ENCODE peak calls at places on chromosome 3, in nine cellular contexts. U is A549, M is breast epithelium, X is neural progenitor cell, V is left ventricle myocardium inferior, P is PC-3, G is spleen, T is cardiac muscle cell, Z is keratinocyte. R is an unnamed sample.

GRCh38 chr3:134630506-134630905 is 20.3 kb downstream of the KY start:
- DNase-seq in G (no peak), V (no peak), T (no peak), P (peak), Z (no peak), X (no peak), M (no peak), U (no peak), R (no peak)

GRCh38 chr3:138078901-138079344 is 36.5 kb downstream of the DZIP1L start:
- DNase-seq in Z (peak), U (peak), V (no peak), X (no peak), G (no peak), M (no peak), T (no peak), P (peak), R (no peak)

GRCh38 chr3:63979093-63979492 is 44.2 kb downstream of the PSMD6 start:
- DNase-seq in P (no peak), M (peak), Z (no peak), G (no peak), U (no peak), V (no peak), X (no peak), T (no peak), R (no peak)

GRCh38 chr3:57755368-57756021 is 614 bp upstream of the SLMAP start:
- DNase-seq in U (peak), M (peak), X (peak), T (peak), P (peak), V (peak), G (peak), Z (peak), R (no peak)

GRCh38 chr3:125366132-125366531 is 9.0 kb downstream of the ZNF148 start:
- DNase-seq in V (no peak), T (no peak), G (no peak), X (no peak), U (no peak), Z (no peak), M (no peak), P (no peak), R (no peak)

GRCh38 chr3:66037986-66038369 is 740 bp downstream of the MAGI1 start:
- DNase-seq in X (peak), Z (no peak), T (peak), V (peak), P (no peak), M (no peak), U (no peak), G (no peak), R (no peak)

GRCh38 chr3:124851905-124852304 is 35.3 kb downstream of the ITGB5 start:
- DNase-seq in T (no peak), U (no peak), X (no peak), Z (no peak), V (no peak), P (no peak), M (no peak), G (no peak), R (no peak)

GRCh38 chr3:62242846-62243245 is 130.5 kb downstream of the FEZF2 start:
- DNase-seq in Z (no peak), M (no peak), U (no peak), X (peak), G (no peak), V (no peak), P (no peak), T (no peak), R (no peak)

GRCh38 chr3:123695731-123696640 is 111.1 kb upstream of the HACD2 start:
- DNase-seq in X (no peak), U (no peak), M (no peak), T (no peak), G (no peak), V (no peak), P (no peak), Z (no peak), R (no peak)

GRCh38 chr3:50322386-50323091 is at the start of gene HYAL2:
- DNase-seq in V (peak), U (no peak), T (no peak), G (peak), P (no peak), X (peak), M (no peak), Z (no peak), R (no peak)

GRCh38 chr3:64229903-64230302 is 4.6 kb upstream of the PRICKLE2 start:
- DNase-seq in M (no peak), P (no peak), X (no peak), T (no peak), V (no peak), G (no peak), Z (no peak), U (no peak), R (no peak)

GRCh38 chr3:170914212-170914611 is 5.8 kb upstream of the EIF5A2 start:
- DNase-seq in P (no peak), X (no peak), G (no peak), U (no peak), Z (no peak), T (no peak), M (no peak), V (no peak), R (no peak)

GRCh38 chr3:4977001-4977888 is 2.0 kb upstream of the BHLHE40 start:
- DNase-seq in X (peak), Z (no peak), M (peak), G (peak), V (peak), U (peak), T (peak), P (peak), R (peak)

GRCh38 chr3:8969246-8969645 is 6.0 kb upstream of the RAD18 start:
- DNase-seq in Z (no peak), P (no peak), V (no peak), U (no peak), X (no peak), T (no peak), M (no peak), G (no peak), R (no peak)

GRCh38 chr3:190381356-190381940 is 6.5 kb upstream of the CLDN16 start:
- DNase-seq in Z (no peak), T (no peak), U (no peak), X (no peak), G (no peak), V (no peak), P (peak), M (no peak), R (no peak)

GRCh38 chr3:3296858-3297430 is 117.5 kb upstream of the CRBN start:
- DNase-seq in G (no peak), M (no peak), X (no peak), T (no peak), U (no peak), V (no peak), P (no peak), Z (no peak), R (no peak)

GRCh38 chr3:30611613-30612421 is 5.4 kb downstream of the TGFBR2 start:
- DNase-seq in G (no peak), M (peak), V (no peak), X (no peak), T (no peak), U (peak), P (peak), Z (peak), R (no peak)

GRCh38 chr3:177281292-177281942 is 84.1 kb upstream of the TBL1XR1 start:
- DNase-seq in G (peak), T (no peak), V (no peak), U (no peak), P (no peak), Z (no peak), X (no peak), M (no peak), R (no peak)

GRCh38 chr3:36900474-36901443 is 44.1 kb downstream of the TRANK1 start:
- DNase-seq in G (no peak), X (no peak), M (no peak), Z (no peak), P (no peak), V (no peak), T (no peak), U (no peak), R (no peak)

GRCh38 chr3:158845748-158846350 is 44.0 kb downstream of the MFSD1 start:
- DNase-seq in T (peak), G (no peak), V (no peak), P (peak), U (peak), Z (no peak), X (peak), M (no peak), R (peak)

GRCh38 chr3:157442729-157443128 is 6.1 kb downstream of the PTX3 start:
- DNase-seq in M (no peak), X (no peak), P (no peak), V (no peak), T (no peak), Z (no peak), G (no peak), U (no peak), R (peak)

GRCh38 chr3:157443873-157444770 is 7.5 kb downstream of the PTX3 start:
- DNase-seq in P (no peak), X (no peak), U (no peak), G (no peak), V (no peak), M (no peak), Z (no peak), T (no peak), R (no peak)

GRCh38 chr3:157447026-157447694 is 10.5 kb downstream of the PTX3 start:
- DNase-seq in T (no peak), Z (no peak), P (peak), X (peak), V (no peak), M (no peak), U (peak), G (no peak), R (no peak)

GRCh38 chr3:157444789-157445188 is 8.1 kb downstream of the PTX3 start:
- DNase-seq in M (no peak), G (no peak), T (no peak), U (no peak), Z (no peak), V (no peak), X (no peak), P (no peak), R (no peak)

DNA sequence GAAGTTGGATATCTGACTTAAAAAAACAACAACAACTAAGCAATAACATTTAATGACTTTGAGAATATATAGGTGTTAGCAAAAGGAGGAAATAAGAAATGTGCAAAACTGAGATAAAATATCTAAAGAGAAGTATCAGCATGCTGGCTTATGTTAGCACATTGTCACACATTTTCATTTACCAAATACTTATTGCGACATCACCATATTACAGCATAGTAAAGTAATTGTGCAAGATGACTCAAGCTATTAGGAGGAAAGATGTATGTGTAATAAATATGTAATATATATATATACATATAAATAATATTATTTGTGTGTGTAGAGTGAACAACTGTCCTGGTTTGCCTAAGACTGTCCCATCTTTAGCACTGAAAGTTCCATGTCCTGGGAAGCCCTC is 9.2 kb downstream of the PTX3 start:
- DNase-seq in V (no peak), Z (no peak), P (peak), U (no peak), G (no peak), X (no peak), T (no peak), M (no peak), R (no peak)
- H3K27ac ChIP-seq in V (no peak), Z (no peak), P (no peak), U (no peak), G (no peak), X (no peak), T (no peak), M (no peak), R (no peak)

DNA sequence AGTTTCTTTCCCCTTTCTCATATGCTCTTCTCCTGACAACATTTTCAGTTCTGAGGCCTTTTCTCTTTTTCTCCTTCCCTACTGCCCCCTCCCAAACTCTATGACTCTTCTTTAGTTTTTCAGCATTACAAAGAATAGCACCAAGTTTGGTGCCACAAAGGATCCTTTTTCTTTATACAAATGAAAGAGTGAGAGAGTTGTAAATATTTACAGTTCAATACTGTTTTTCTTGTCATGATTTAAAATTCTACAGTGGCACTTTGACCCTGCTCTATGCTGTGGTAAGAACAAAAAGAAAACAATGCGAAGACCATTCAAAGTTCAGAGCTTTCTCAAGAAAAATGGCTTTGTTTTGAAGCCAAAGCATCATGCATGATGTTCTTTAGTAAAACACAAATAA is 667.9 kb upstream of the SGO1 start:
- DNase-seq in T (no peak), M (no peak), X (no peak), U (no peak), P (no peak), Z (no peak), G (no peak), V (no peak), R (no peak)
- H3K27ac ChIP-seq in T (no peak), M (no peak), X (no peak), U (no peak), P (no peak), Z (no peak), G (no peak), V (no peak), R (no peak)

DNA sequence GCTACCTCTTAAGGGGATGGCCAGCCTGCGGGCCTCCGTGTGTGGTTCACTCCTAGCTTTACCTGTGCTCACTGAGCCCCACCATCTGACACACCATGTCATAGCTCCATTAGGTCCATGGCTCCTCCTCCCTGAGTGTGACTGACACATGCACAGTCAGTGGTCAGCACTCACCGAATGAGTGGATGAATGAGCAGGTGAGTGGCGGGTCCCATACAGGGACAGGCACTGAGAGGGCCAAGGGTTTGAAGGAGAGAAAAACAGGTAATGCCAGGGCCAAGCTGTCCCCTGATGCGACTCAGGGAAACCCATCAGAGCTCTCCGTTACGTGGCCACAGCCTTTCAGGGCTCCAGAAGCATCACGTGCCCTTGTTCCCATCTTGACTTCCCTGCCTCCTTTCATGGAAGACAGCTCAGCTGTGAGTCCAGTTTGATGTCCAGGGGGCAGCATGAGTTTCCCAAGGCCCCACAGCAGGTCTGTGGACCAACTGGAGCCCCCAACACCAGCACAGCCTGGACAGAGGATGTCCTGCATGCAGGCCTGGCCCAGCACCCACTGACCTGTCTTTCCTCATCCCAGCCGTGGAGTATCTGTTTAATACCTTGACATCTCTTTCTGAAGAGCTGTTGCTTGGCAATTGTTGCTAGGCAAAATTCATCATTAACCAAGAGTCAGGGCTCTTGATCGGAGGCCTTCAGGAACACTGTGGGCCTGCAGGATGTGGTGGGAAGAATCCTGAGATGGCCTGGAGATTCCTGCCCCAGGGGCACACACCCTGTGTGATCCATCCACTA is 84.4 kb downstream of the PLXNA1 start:
- DNase-seq in X (no peak), T (no peak), M (no peak), V (no peak), P (no peak), Z (no peak), G (peak), U (no peak), R (no peak)
- H3K27ac ChIP-seq in X (no peak), T (no peak), M (no peak), V (no peak), P (no peak), Z (no peak), G (no peak), U (no peak), R (no peak)

GRCh38 chr3:56366641-56366984 is 101.7 kb downstream of the ERC2 start:
- DNase-seq in Z (no peak), T (no peak), G (no peak), V (no peak), P (no peak), M (no peak), X (peak), U (no peak), R (no peak)
- H3K27ac ChIP-seq in Z (no peak), T (peak), G (no peak), V (no peak), P (no peak), M (no peak), X (peak), U (no peak), R (no peak)

DNA sequence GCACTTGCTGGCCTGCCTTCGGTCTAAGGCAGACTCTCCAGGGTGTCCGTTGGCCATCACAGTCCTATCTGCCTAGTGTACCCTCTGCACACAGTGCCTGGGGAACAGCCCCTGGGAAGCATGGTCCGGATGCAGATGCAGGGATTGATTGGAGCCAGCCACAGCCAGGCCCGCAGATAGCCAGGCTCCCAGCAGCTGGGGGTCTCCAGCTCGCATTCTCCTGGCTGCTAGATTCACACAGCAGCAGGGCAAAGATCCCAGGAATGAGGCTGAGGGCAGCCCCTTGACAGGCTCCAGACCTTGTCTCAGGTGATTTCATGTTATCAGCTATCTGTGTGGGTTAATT is 41.4 kb downstream of the IRAK2 start:
- DNase-seq in G (no peak), T (no peak), M (no peak), X (no peak), U (no peak), P (no peak), V (no peak), Z (no peak), R (no peak)
- H3K27ac ChIP-seq in G (no peak), T (no peak), M (peak), X (no peak), U (peak), P (peak), V (no peak), Z (peak), R (no peak)

GRCh38 chr3:121894191-121894990 is at the start of gene SLC15A2:
- DNase-seq in Z (no peak), G (no peak), P (no peak), M (no peak), U (no peak), T (peak), V (no peak), X (peak), R (no peak)

GRCh38 chr3:121897296-121897695 is 3.1 kb downstream of the SLC15A2 start:
- DNase-seq in M (no peak), T (no peak), G (no peak), X (no peak), V (no peak), Z (no peak), U (no peak), P (peak), R (no peak)

GRCh38 chr3:121896823-121897222 is 2.6 kb downstream of the SLC15A2 start:
- DNase-seq in Z (no peak), U (no peak), M (no peak), T (no peak), G (no peak), X (no peak), V (no peak), P (no peak), R (no peak)

DNA sequence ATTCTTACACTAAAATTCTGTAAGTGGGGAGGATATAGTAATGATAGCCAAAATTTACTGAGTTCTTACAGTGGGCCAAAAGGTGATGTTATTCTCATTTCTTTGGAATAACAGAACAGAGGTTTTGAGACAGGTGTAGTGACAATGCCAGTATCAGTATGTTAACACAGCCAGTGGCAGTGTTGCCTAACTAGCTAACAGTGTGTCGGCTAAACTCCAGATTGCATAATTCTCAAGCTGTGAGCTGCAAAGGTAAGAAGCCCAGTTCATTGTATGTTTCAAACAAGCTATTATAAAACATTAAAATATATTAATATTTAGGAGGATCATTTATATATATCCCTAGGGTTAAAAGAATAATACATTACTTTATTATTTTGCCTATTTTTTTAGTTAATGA is 920 bp downstream of the SLC15A2 start:
- DNase-seq in U (no peak), Z (no peak), X (no peak), V (no peak), G (no peak), M (no peak), P (no peak), T (no peak), R (no peak)
- H3K27ac ChIP-seq in U (no peak), Z (no peak), X (no peak), V (peak), G (no peak), M (no peak), P (no peak), T (no peak), R (no peak)